ENCODE peak calls at places on chromosome 22, in four cellular contexts. Z is epithelial cell of esophagus, P is pulmonary artery endothelial cell, Q is iPS DF 19.7. K is an unnamed sample.

GRCh38 chr22:38967451-38968450 is 10.3 kb downstream of the APOBEC3A start:
- DNase-seq in P (no peak), Q (no peak), Z (no peak), K (no peak)

GRCh38 chr22:49863936-49864335 is 10.3 kb downstream of the ZBED4 start:
- DNase-seq in Q (no peak), Z (no peak), P (no peak), K (no peak)

GRCh38 chr22:42769574-42770447 is 49.1 kb upstream of the A4GALT start:
- DNase-seq in Z (peak), P (peak), Q (no peak), K (no peak)

GRCh38 chr22:44583854-44584253 is 85.8 kb upstream of the RTL6 start:
- DNase-seq in P (no peak), Z (no peak), Q (no peak), K (no peak)

GRCh38 chr22:44403166-44403565 is 90.4 kb upstream of the SHISAL1 start:
- DNase-seq in Z (no peak), Q (no peak), P (no peak), K (no peak)

GRCh38 chr22:39250131-39250530 is 5.3 kb upstream of the PDGFB start:
- DNase-seq in Z (no peak), P (no peak), Q (no peak), K (peak)

GRCh38 chr22:43878079-43878795 is 13.6 kb downstream of the PNPLA5 start:
- DNase-seq in P (no peak), Q (no peak), Z (no peak), K (no peak)

GRCh38 chr22:19851291-19852176 is 3.1 kb downstream of the GNB1L start:
- DNase-seq in Z (no peak), Q (no peak), P (no peak), K (no peak)

GRCh38 chr22:46269564-46269963 is 1.8 kb downstream of the TTC38 start:
- DNase-seq in Q (no peak), P (no peak), Z (no peak), K (no peak)

GRCh38 chr22:38074181-38075104 is 9.5 kb downstream of the SLC16A8 start:
- DNase-seq in P (no peak), Z (peak), Q (no peak), K (no peak)

GRCh38 chr22:26702906-26703830 is 45.8 kb downstream of the MIAT start:
- DNase-seq in P (no peak), Z (no peak), Q (no peak), K (no peak)

GRCh38 chr22:25564979-25565677 is 653 bp downstream of the GRK3 start:
- DNase-seq in P (no peak), Q (peak), Z (peak), K (peak)

GRCh38 chr22:32281092-32281491 is 25.9 kb upstream of the SLC5A4 start:
- DNase-seq in Z (peak), Q (no peak), P (no peak), K (no peak)

GRCh38 chr22:40728731-40729189 is 49.5 kb downstream of the MCHR1 start:
- DNase-seq in Z (peak), Q (no peak), P (no peak), K (no peak)

GRCh38 chr22:42921301-42921700 is 64.2 kb upstream of the ARFGAP3 start:
- DNase-seq in Z (no peak), P (no peak), Q (no peak), K (no peak)